ENCODE peak calls at places on chromosome 16, in four cellular contexts. H, T, E and Z are unnamed samples.

GRCh38 chr16:12257926-12258561 is 281.5 kb downstream of the SNX29 start:
- DNase-seq in T (peak), E (no peak), H (no peak), Z (peak)

GRCh38 chr16:24953721-24954120 is 61.4 kb downstream of the ARHGAP17 start:
- DNase-seq in E (no peak), H (no peak), T (peak), Z (no peak)

GRCh38 chr16:89607937-89608740 is 5.3 kb upstream of the DPEP1 start:
- DNase-seq in H (no peak), E (no peak), T (no peak), Z (no peak)

GRCh38 chr16:83701494-83701893 is 106.3 kb upstream of the HSBP1 start:
- DNase-seq in H (no peak), E (peak), T (no peak), Z (peak)

GRCh38 chr16:54706406-54706805 is 224.3 kb upstream of the IRX5 start:
- DNase-seq in E (no peak), T (no peak), H (no peak), Z (no peak)

GRCh38 chr16:89191033-89191900 is 9.1 kb downstream of the SLC22A31 start:
- DNase-seq in T (no peak), H (peak), E (no peak), Z (no peak)

GRCh38 chr16:8944113-8944765 is 19.5 kb downstream of the USP7 start:
- DNase-seq in H (no peak), T (no peak), E (no peak), Z (no peak)

GRCh38 chr16:86519649-86520316 is 9.5 kb downstream of the FOXF1 start:
- DNase-seq in E (peak), T (no peak), H (peak), Z (peak)

GRCh38 chr16:75761111-75761510 is 34.8 kb upstream of the CPHXL start:
- DNase-seq in H (no peak), E (no peak), T (no peak), Z (no peak)

GRCh38 chr16:49622421-49623402 is 233.2 kb downstream of the ZNF423 start:
- DNase-seq in H (peak), T (no peak), E (no peak), Z (no peak)

GRCh38 chr16:71474864-71475263 is 12.8 kb upstream of the ZNF23 start:
- DNase-seq in H (no peak), E (peak), T (no peak), Z (no peak)

GRCh38 chr16:10729649-10730048 is 14.0 kb upstream of the NUBP1 start:
- DNase-seq in E (peak), T (no peak), H (no peak), Z (peak)

GRCh38 chr16:88914750-88915368 is 48.4 kb upstream of the PABPN1L start:
- DNase-seq in E (no peak), H (no peak), T (no peak), Z (peak)